ENCODE peak calls at places on chromosomes 3 and 15, in seven cellular contexts. One of them, this sample, is unnamed.

GRCh38 chr3:80017369-80017768 is 249.6 kb upstream of the ROBO1 start:
- DNase-seq in sigmoid colon: no peak
- DNase-seq in IMR-90: no peak
- DNase-seq in heart left ventricle: no peak
- DNase-seq in body of pancreas: no peak
- DNase-seq in mucosa of descending colon: no peak
- DNase-seq in mammary epithelial cell: no peak
- DNase-seq in this sample: no peak

GRCh38 chr3:122560680-122561079 is 3.4 kb downstream of the PARP9 start:
- DNase-seq in sigmoid colon: no peak
- DNase-seq in IMR-90: peak
- DNase-seq in heart left ventricle: peak
- DNase-seq in body of pancreas: peak
- DNase-seq in mucosa of descending colon: no peak
- DNase-seq in mammary epithelial cell: peak
- DNase-seq in this sample: no peak

GRCh38 chr15:25790003-25790660 is 73.0 kb downstream of the ATP10A start:
- DNase-seq in sigmoid colon: peak
- DNase-seq in IMR-90: peak
- DNase-seq in heart left ventricle: peak
- DNase-seq in body of pancreas: no peak
- DNase-seq in mucosa of descending colon: no peak
- DNase-seq in mammary epithelial cell: no peak
- DNase-seq in this sample: no peak

GRCh38 chr15:58297639-58298038 is 134.2 kb upstream of the LIPC start:
- DNase-seq in sigmoid colon: no peak
- DNase-seq in IMR-90: no peak
- DNase-seq in heart left ventricle: no peak
- DNase-seq in body of pancreas: no peak
- DNase-seq in mucosa of descending colon: no peak
- DNase-seq in mammary epithelial cell: no peak
- DNase-seq in this sample: no peak

GRCh38 chr3:36944012-36944640 is 728 bp downstream of the TRANK1 start:
- DNase-seq in sigmoid colon: peak
- DNase-seq in IMR-90: peak
- DNase-seq in heart left ventricle: peak
- DNase-seq in body of pancreas: peak
- DNase-seq in mucosa of descending colon: peak
- DNase-seq in mammary epithelial cell: peak
- DNase-seq in this sample: peak

GRCh38 chr15:95442107-95442719 is 888.3 kb upstream of the NR2F2 start:
- DNase-seq in sigmoid colon: no peak
- DNase-seq in IMR-90: no peak
- DNase-seq in heart left ventricle: no peak
- DNase-seq in body of pancreas: no peak
- DNase-seq in mucosa of descending colon: no peak
- DNase-seq in mammary epithelial cell: no peak
- DNase-seq in this sample: no peak

GRCh38 chr15:79680721-79681120 is 216.1 kb downstream of the MTHFS start:
- DNase-seq in sigmoid colon: no peak
- DNase-seq in IMR-90: peak
- DNase-seq in heart left ventricle: no peak
- DNase-seq in body of pancreas: no peak
- DNase-seq in mucosa of descending colon: no peak
- DNase-seq in mammary epithelial cell: peak
- DNase-seq in this sample: no peak

GRCh38 chr3:180762866-180763265 is 83.6 kb upstream of the CCDC39 start:
- DNase-seq in sigmoid colon: no peak
- DNase-seq in IMR-90: no peak
- DNase-seq in heart left ventricle: no peak
- DNase-seq in body of pancreas: no peak
- DNase-seq in mucosa of descending colon: no peak
- DNase-seq in mammary epithelial cell: peak
- DNase-seq in this sample: no peak

GRCh38 chr3:41026394-41027177 is 172.7 kb upstream of the CTNNB1 start:
- DNase-seq in sigmoid colon: peak
- DNase-seq in IMR-90: peak
- DNase-seq in heart left ventricle: peak
- DNase-seq in body of pancreas: peak
- DNase-seq in mucosa of descending colon: no peak
- DNase-seq in mammary epithelial cell: peak
- DNase-seq in this sample: no peak

GRCh38 chr3:124671123-124671522 is 59.1 kb upstream of the UMPS start:
- DNase-seq in sigmoid colon: no peak
- DNase-seq in IMR-90: no peak
- DNase-seq in heart left ventricle: no peak
- DNase-seq in body of pancreas: no peak
- DNase-seq in mucosa of descending colon: no peak
- DNase-seq in mammary epithelial cell: no peak
- DNase-seq in this sample: no peak

GRCh38 chr15:77402740-77403379 is 17.0 kb downstream of the PEAK1 start:
- DNase-seq in sigmoid colon: no peak
- DNase-seq in IMR-90: peak
- DNase-seq in heart left ventricle: no peak
- DNase-seq in body of pancreas: no peak
- DNase-seq in mucosa of descending colon: no peak
- DNase-seq in mammary epithelial cell: peak
- DNase-seq in this sample: no peak

GRCh38 chr3:125478321-125478720 is 41.7 kb downstream of the SNX4 start:
- DNase-seq in sigmoid colon: no peak
- DNase-seq in IMR-90: peak
- DNase-seq in heart left ventricle: no peak
- DNase-seq in body of pancreas: no peak
- DNase-seq in mucosa of descending colon: no peak
- DNase-seq in mammary epithelial cell: no peak
- DNase-seq in this sample: no peak

GRCh38 chr3:73120710-73121109 is 59.3 kb downstream of the EBLN2 start:
- DNase-seq in sigmoid colon: no peak
- DNase-seq in IMR-90: no peak
- DNase-seq in heart left ventricle: no peak
- DNase-seq in body of pancreas: no peak
- DNase-seq in mucosa of descending colon: no peak
- DNase-seq in mammary epithelial cell: no peak
- DNase-seq in this sample: no peak

GRCh38 chr3:49397470-49397869 is 14.3 kb downstream of the RHOA start:
- DNase-seq in sigmoid colon: no peak
- DNase-seq in IMR-90: no peak
- DNase-seq in heart left ventricle: peak
- DNase-seq in body of pancreas: no peak
- DNase-seq in mucosa of descending colon: no peak
- DNase-seq in mammary epithelial cell: no peak
- DNase-seq in this sample: no peak

GRCh38 chr3:189937302-189938255 is 183.1 kb downstream of the P3H2 start:
- DNase-seq in sigmoid colon: no peak
- DNase-seq in IMR-90: peak
- DNase-seq in heart left ventricle: no peak
- DNase-seq in body of pancreas: no peak
- DNase-seq in mucosa of descending colon: no peak
- DNase-seq in mammary epithelial cell: peak
- DNase-seq in this sample: no peak

GRCh38 chr15:81182746-81183402 is 13.8 kb upstream of the IL16 start:
- DNase-seq in sigmoid colon: peak
- DNase-seq in IMR-90: no peak
- DNase-seq in heart left ventricle: peak
- DNase-seq in body of pancreas: no peak
- DNase-seq in mucosa of descending colon: no peak
- DNase-seq in mammary epithelial cell: no peak
- DNase-seq in this sample: no peak

GRCh38 chr3:159482241-159483031 is 506.2 kb upstream of the IL12A start:
- DNase-seq in sigmoid colon: no peak
- DNase-seq in IMR-90: no peak
- DNase-seq in heart left ventricle: no peak
- DNase-seq in body of pancreas: no peak
- DNase-seq in mucosa of descending colon: no peak
- DNase-seq in mammary epithelial cell: peak
- DNase-seq in this sample: no peak

GRCh38 chr3:44240061-44240460 is 1.6 kb upstream of the TOPAZ1 start:
- DNase-seq in sigmoid colon: no peak
- DNase-seq in IMR-90: no peak
- DNase-seq in heart left ventricle: no peak
- DNase-seq in body of pancreas: no peak
- DNase-seq in mucosa of descending colon: no peak
- DNase-seq in mammary epithelial cell: peak
- DNase-seq in this sample: no peak

GRCh38 chr3:100743535-100743934 is 34.2 kb downstream of the TFG start:
- DNase-seq in sigmoid colon: no peak
- DNase-seq in IMR-90: no peak
- DNase-seq in heart left ventricle: no peak
- DNase-seq in body of pancreas: no peak
- DNase-seq in mucosa of descending colon: no peak
- DNase-seq in mammary epithelial cell: no peak
- DNase-seq in this sample: no peak

GRCh38 chr15:24878153-24878552 is 76.6 kb upstream of the SNRPN start:
- DNase-seq in sigmoid colon: peak
- DNase-seq in IMR-90: peak
- DNase-seq in heart left ventricle: peak
- DNase-seq in body of pancreas: peak
- DNase-seq in mucosa of descending colon: peak
- DNase-seq in mammary epithelial cell: peak
- DNase-seq in this sample: no peak

DNA sequence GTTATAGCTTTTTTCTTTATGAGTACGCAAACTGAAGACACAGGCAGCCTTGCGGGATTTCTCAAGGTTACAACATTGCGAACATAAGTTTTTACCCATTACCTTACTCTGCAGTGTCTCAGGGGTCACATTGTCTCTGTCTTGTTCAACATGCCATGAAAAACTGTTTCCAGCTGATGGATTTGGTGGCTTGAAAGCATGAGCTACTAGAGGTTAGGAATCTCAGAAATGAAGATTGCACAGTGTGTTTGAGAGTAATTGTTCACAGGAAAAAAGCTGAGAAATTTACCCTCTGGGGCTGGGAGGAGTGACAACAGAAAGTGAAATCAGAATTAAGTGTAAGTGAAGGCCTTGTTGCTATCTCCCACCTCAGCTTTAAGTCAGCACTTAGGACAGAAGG is 568.5 kb downstream of the TAFA4 start:
- DNase-seq in sigmoid colon: no peak
- DNase-seq in IMR-90: no peak
- DNase-seq in heart left ventricle: no peak
- DNase-seq in body of pancreas: no peak
- DNase-seq in mucosa of descending colon: no peak
- DNase-seq in mammary epithelial cell: no peak
- DNase-seq in this sample: no peak
- TF ChIP-seq CTCF in sigmoid colon: no peak
- TF ChIP-seq CTCF in IMR-90: no peak
- TF ChIP-seq CTCF in heart left ventricle: no peak
- TF ChIP-seq CTCF in body of pancreas: no peak
- TF ChIP-seq CTCF in mucosa of descending colon: no peak
- TF ChIP-seq CTCF in mammary epithelial cell: no peak
- TF ChIP-seq CTCF in this sample: no peak

DNA sequence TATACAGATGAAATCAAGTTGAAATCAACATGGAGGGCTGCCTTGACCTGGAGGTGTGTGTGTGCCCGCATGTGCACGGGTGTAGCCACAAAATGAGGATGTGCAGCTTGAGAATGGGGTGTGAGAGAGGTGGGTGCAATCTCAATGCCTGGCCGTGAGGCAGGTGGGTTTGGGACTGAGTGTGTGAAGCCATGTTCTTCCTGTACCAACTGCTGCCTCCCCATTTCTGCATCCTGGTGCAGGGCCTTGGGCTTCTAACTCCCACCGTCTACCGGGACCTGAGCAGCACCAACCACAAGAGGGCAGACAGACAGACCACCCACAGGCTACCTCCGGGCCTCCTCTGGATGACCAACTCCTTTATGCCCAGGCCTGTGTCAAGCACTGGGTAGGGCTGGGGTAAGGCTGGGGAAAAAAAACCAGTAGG is 161.9 kb upstream of the TLE3 start:
- DNase-seq in sigmoid colon: no peak
- DNase-seq in IMR-90: no peak
- DNase-seq in heart left ventricle: no peak
- DNase-seq in body of pancreas: no peak
- DNase-seq in mucosa of descending colon: no peak
- DNase-seq in mammary epithelial cell: no peak
- DNase-seq in this sample: no peak
- TF ChIP-seq CTCF in sigmoid colon: no peak
- TF ChIP-seq CTCF in IMR-90: no peak
- TF ChIP-seq CTCF in heart left ventricle: no peak
- TF ChIP-seq CTCF in body of pancreas: no peak
- TF ChIP-seq CTCF in mucosa of descending colon: no peak
- TF ChIP-seq CTCF in mammary epithelial cell: no peak
- TF ChIP-seq CTCF in this sample: peak

GRCh38 chr15:38564557-38565286 is at the start of gene RASGRP1:
- DNase-seq in sigmoid colon: peak
- DNase-seq in IMR-90: peak
- DNase-seq in heart left ventricle: peak
- DNase-seq in body of pancreas: peak
- DNase-seq in mucosa of descending colon: peak
- DNase-seq in mammary epithelial cell: peak
- DNase-seq in this sample: peak
- TF ChIP-seq CTCF in sigmoid colon: no peak
- TF ChIP-seq CTCF in IMR-90: peak
- TF ChIP-seq CTCF in heart left ventricle: no peak
- TF ChIP-seq CTCF in body of pancreas: peak
- TF ChIP-seq CTCF in mucosa of descending colon: peak
- TF ChIP-seq CTCF in mammary epithelial cell: no peak
- TF ChIP-seq CTCF in this sample: no peak

GRCh38 chr3:171528102-171528501 is 67.9 kb upstream of the TNIK start:
- DNase-seq in sigmoid colon: no peak
- DNase-seq in IMR-90: peak
- DNase-seq in heart left ventricle: no peak
- DNase-seq in body of pancreas: no peak
- DNase-seq in mucosa of descending colon: no peak
- DNase-seq in mammary epithelial cell: no peak
- DNase-seq in this sample: no peak

GRCh38 chr3:171526146-171526545 is 65.9 kb upstream of the TNIK start:
- DNase-seq in sigmoid colon: no peak
- DNase-seq in IMR-90: peak
- DNase-seq in heart left ventricle: no peak
- DNase-seq in body of pancreas: no peak
- DNase-seq in mucosa of descending colon: no peak
- DNase-seq in mammary epithelial cell: no peak
- DNase-seq in this sample: no peak

GRCh38 chr3:171525437-171525836 is 65.2 kb upstream of the TNIK start:
- DNase-seq in sigmoid colon: no peak
- DNase-seq in IMR-90: no peak
- DNase-seq in heart left ventricle: no peak
- DNase-seq in body of pancreas: no peak
- DNase-seq in mucosa of descending colon: no peak
- DNase-seq in mammary epithelial cell: no peak
- DNase-seq in this sample: no peak

GRCh38 chr3:171531716-171532115 is 71.5 kb upstream of the TNIK start:
- DNase-seq in sigmoid colon: no peak
- DNase-seq in IMR-90: no peak
- DNase-seq in heart left ventricle: no peak
- DNase-seq in body of pancreas: no peak
- DNase-seq in mucosa of descending colon: no peak
- DNase-seq in mammary epithelial cell: no peak
- DNase-seq in this sample: no peak

DNA sequence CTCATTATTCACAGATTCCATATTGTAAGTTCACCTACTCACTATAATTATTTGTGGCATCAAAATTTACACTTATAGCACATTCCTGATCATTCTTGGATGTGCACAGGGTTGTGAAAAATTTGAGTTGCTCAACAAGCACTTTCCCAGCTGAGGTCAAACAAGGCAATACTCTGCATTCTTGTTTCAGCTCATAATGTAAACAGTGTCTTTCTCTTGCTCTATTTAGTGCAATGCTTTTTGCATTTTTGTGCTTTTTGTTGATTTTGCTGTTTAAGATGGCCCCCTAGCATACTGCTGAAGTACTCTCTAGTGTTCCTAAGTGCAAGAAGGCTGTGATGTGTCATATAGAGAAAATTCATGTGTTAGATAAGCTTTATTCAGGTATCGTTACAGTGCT is 66.7 kb upstream of the TNIK start:
- DNase-seq in sigmoid colon: no peak
- DNase-seq in IMR-90: peak
- DNase-seq in heart left ventricle: no peak
- DNase-seq in body of pancreas: no peak
- DNase-seq in mucosa of descending colon: no peak
- DNase-seq in mammary epithelial cell: no peak
- DNase-seq in this sample: no peak
- TF ChIP-seq CTCF in sigmoid colon: no peak
- TF ChIP-seq CTCF in IMR-90: no peak
- TF ChIP-seq CTCF in heart left ventricle: no peak
- TF ChIP-seq CTCF in body of pancreas: no peak
- TF ChIP-seq CTCF in mucosa of descending colon: no peak
- TF ChIP-seq CTCF in mammary epithelial cell: no peak
- TF ChIP-seq CTCF in this sample: no peak

This sample was measured in osteocyte.